ENCODE peak calls at places on chromosomes 16 and 17, in four cellular contexts. Q is central memory CD8-positive, alpha-beta T cell; C is gastroesophageal sphincter; N is activated CD8-positive, alpha-beta T cell treated with anti-CD3 and anti-CD28 coated beads for 36 hours. D is an unnamed sample.

GRCh38 chr16:80467961-80468360 is 72.8 kb upstream of the DYNLRB2 start:
- ATAC-seq in Q (no peak), C (no peak), N (no peak), D (no peak)

GRCh38 chr17:50865060-50865867 is 890 bp downstream of the TOB1 start:
- ATAC-seq in C (no peak), Q (no peak), N (no peak), D (peak; percentile 20)

GRCh38 chr16:74034862-74035261 is 261.8 kb upstream of the PSMD7 start:
- ATAC-seq in C (no peak), N (no peak), Q (no peak), D (no peak)

GRCh38 chr16:17666293-17666692 is 195.5 kb upstream of the XYLT1 start:
- ATAC-seq in C (no peak), N (no peak), Q (no peak), D (no peak)

GRCh38 chr17:6492892-6493674 is 48.8 kb downstream of the PIMREG start:
- ATAC-seq in Q (no peak), C (peak; percentile 19), N (no peak), D (no peak)

GRCh38 chr17:10614536-10615155 is 42.5 kb downstream of the MYH3 start:
- ATAC-seq in N (peak; percentile 69), C (peak; percentile 31), Q (no peak), D (no peak)

GRCh38 chr16:1290032-1290431 is 19.4 kb upstream of the UBE2I start:
- ATAC-seq in N (no peak), Q (no peak), C (no peak), D (no peak)

GRCh38 chr17:45715787-45716186 is 68.3 kb upstream of the CRHR1 start:
- ATAC-seq in C (no peak), Q (no peak), N (no peak), D (no peak)